ENCODE peak calls at places on chromosomes 11 and 22, in nine cellular contexts. One of them, this sample, is unnamed.

GRCh38 chr22:17368727-17369552 is at the start of gene CECR2:
- DNase-seq in testis: peak; percentile 64
- DNase-seq in GM23338: peak; percentile 85
- DNase-seq in nephron progenitor cell: peak; percentile 78
- DNase-seq in ascending aorta: no peak
- DNase-seq in left lung: peak; percentile 82
- DNase-seq in fibroblast of lung: peak; percentile 61
- DNase-seq in fibroblast of pulmonary artery: peak; percentile 44
- DNase-seq in fibroblast of villous mesenchyme: no peak
- DNase-seq in this sample: no peak

GRCh38 chr11:76577199-76577920 is 93.2 kb downstream of the LRRC32 start:
- DNase-seq in nephron progenitor cell: peak; percentile 66
- DNase-seq in GM23338: no peak
- DNase-seq in testis: no peak
- DNase-seq in left lung: peak; percentile 72
- DNase-seq in fibroblast of villous mesenchyme: peak; percentile 91
- DNase-seq in fibroblast of pulmonary artery: peak; percentile 84
- DNase-seq in fibroblast of lung: peak; percentile 69
- DNase-seq in ascending aorta: no peak
- DNase-seq in this sample: no peak

GRCh38 chr11:9493492-9493891 is 32.7 kb downstream of the ZNF143 start:
- DNase-seq in GM23338: no peak
- DNase-seq in fibroblast of lung: no peak
- DNase-seq in nephron progenitor cell: no peak
- DNase-seq in fibroblast of villous mesenchyme: peak; percentile 45
- DNase-seq in left lung: no peak
- DNase-seq in ascending aorta: no peak
- DNase-seq in testis: no peak
- DNase-seq in fibroblast of pulmonary artery: no peak
- DNase-seq in this sample: no peak

GRCh38 chr22:43230983-43231723 is 44.2 kb upstream of the TTLL12 start:
- DNase-seq in fibroblast of lung: peak; percentile 38
- DNase-seq in GM23338: peak; percentile 93
- DNase-seq in fibroblast of pulmonary artery: peak; percentile 51
- DNase-seq in ascending aorta: no peak
- DNase-seq in fibroblast of villous mesenchyme: peak; percentile 37
- DNase-seq in testis: peak; percentile 75
- DNase-seq in left lung: no peak
- DNase-seq in nephron progenitor cell: peak; percentile 81
- DNase-seq in this sample: no peak

GRCh38 chr11:73099512-73100266 is 42.4 kb downstream of the FCHSD2 start:
- DNase-seq in left lung: no peak
- DNase-seq in ascending aorta: no peak
- DNase-seq in testis: no peak
- DNase-seq in nephron progenitor cell: no peak
- DNase-seq in GM23338: peak; percentile 32
- DNase-seq in fibroblast of pulmonary artery: no peak
- DNase-seq in fibroblast of lung: no peak
- DNase-seq in fibroblast of villous mesenchyme: no peak
- DNase-seq in this sample: no peak

GRCh38 chr11:61480936-61481335 is 27.6 kb upstream of the LRRC10B start:
- DNase-seq in fibroblast of lung: peak; percentile 30
- DNase-seq in left lung: no peak
- DNase-seq in fibroblast of villous mesenchyme: no peak
- DNase-seq in fibroblast of pulmonary artery: peak; percentile 34
- DNase-seq in nephron progenitor cell: peak; percentile 89
- DNase-seq in GM23338: peak; percentile 91
- DNase-seq in ascending aorta: no peak
- DNase-seq in testis: peak; percentile 51
- DNase-seq in this sample: no peak

GRCh38 chr11:94002226-94002625 is 18.9 kb upstream of the HEPHL1 start:
- DNase-seq in fibroblast of pulmonary artery: no peak
- DNase-seq in fibroblast of lung: no peak
- DNase-seq in nephron progenitor cell: no peak
- DNase-seq in ascending aorta: no peak
- DNase-seq in left lung: no peak
- DNase-seq in GM23338: no peak
- DNase-seq in testis: no peak
- DNase-seq in fibroblast of villous mesenchyme: no peak
- DNase-seq in this sample: no peak

GRCh38 chr11:126595560-126595959 is 240.1 kb downstream of the ST3GAL4 start:
- DNase-seq in fibroblast of villous mesenchyme: no peak
- DNase-seq in testis: no peak
- DNase-seq in nephron progenitor cell: no peak
- DNase-seq in left lung: no peak
- DNase-seq in GM23338: no peak
- DNase-seq in ascending aorta: no peak
- DNase-seq in fibroblast of pulmonary artery: no peak
- DNase-seq in fibroblast of lung: no peak
- DNase-seq in this sample: no peak

GRCh38 chr22:43407591-43407990 is 4.2 kb upstream of the MPPED1 start:
- DNase-seq in ascending aorta: no peak
- DNase-seq in fibroblast of pulmonary artery: no peak
- DNase-seq in fibroblast of lung: no peak
- DNase-seq in nephron progenitor cell: no peak
- DNase-seq in left lung: no peak
- DNase-seq in testis: no peak
- DNase-seq in GM23338: no peak
- DNase-seq in fibroblast of villous mesenchyme: no peak
- DNase-seq in this sample: no peak

GRCh38 chr11:102798012-102798746 is at the start of gene MMP1:
- DNase-seq in fibroblast of pulmonary artery: peak; percentile 50
- DNase-seq in testis: no peak
- DNase-seq in left lung: no peak
- DNase-seq in GM23338: no peak
- DNase-seq in nephron progenitor cell: no peak
- DNase-seq in fibroblast of villous mesenchyme: peak; percentile 33
- DNase-seq in ascending aorta: no peak
- DNase-seq in fibroblast of lung: peak; percentile 72
- DNase-seq in this sample: no peak

GRCh38 chr11:125967515-125967914 is 21.7 kb downstream of the VSIG10L2 start:
- DNase-seq in fibroblast of villous mesenchyme: no peak
- DNase-seq in nephron progenitor cell: no peak
- DNase-seq in ascending aorta: no peak
- DNase-seq in GM23338: no peak
- DNase-seq in testis: no peak
- DNase-seq in fibroblast of pulmonary artery: no peak
- DNase-seq in fibroblast of lung: no peak
- DNase-seq in left lung: no peak
- DNase-seq in this sample: no peak

GRCh38 chr11:8959546-8960166 is 4.6 kb downstream of the TMEM9B start:
- DNase-seq in fibroblast of lung: peak; percentile 89
- DNase-seq in GM23338: peak; percentile 91
- DNase-seq in fibroblast of villous mesenchyme: peak; percentile 90
- DNase-seq in nephron progenitor cell: peak; percentile 28
- DNase-seq in ascending aorta: no peak
- DNase-seq in left lung: no peak
- DNase-seq in testis: peak; percentile 51
- DNase-seq in fibroblast of pulmonary artery: peak; percentile 91
- DNase-seq in this sample: no peak

GRCh38 chr11:115222218-115222862 is 281.9 kb downstream of the CADM1 start:
- DNase-seq in fibroblast of pulmonary artery: peak; percentile 23
- DNase-seq in nephron progenitor cell: no peak
- DNase-seq in testis: no peak
- DNase-seq in left lung: no peak
- DNase-seq in ascending aorta: no peak
- DNase-seq in fibroblast of lung: peak; percentile 86
- DNase-seq in GM23338: peak; percentile 28
- DNase-seq in fibroblast of villous mesenchyme: peak; percentile 66
- DNase-seq in this sample: no peak

DNA sequence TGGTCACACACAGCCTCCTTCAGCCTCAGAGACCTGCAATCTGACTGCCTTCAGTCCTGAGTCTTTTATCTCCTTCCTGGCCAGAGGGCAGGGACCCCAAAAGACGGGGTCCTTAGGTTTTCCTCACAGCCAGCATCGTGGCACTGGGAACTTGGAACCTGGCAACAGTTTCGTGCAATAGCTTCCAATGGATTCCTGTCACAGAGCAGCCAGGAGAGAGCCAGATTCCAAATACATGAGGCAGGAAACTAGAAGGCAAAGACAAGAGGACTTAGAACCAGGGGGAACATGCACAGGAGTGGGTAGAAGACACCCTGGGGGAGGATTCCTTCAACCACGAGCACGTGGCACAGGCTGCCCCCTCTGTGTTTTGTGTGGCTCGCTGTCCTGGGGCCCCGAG is 48.6 kb downstream of the C11orf91 start:
- DNase-seq in GM23338: no peak
- DNase-seq in fibroblast of villous mesenchyme: no peak
- DNase-seq in fibroblast of pulmonary artery: no peak
- DNase-seq in fibroblast of lung: no peak
- DNase-seq in nephron progenitor cell: no peak
- DNase-seq in testis: no peak
- DNase-seq in ascending aorta: no peak
- DNase-seq in left lung: no peak
- DNase-seq in this sample: no peak
- TF ChIP-seq CTCF in GM23338: no peak
- TF ChIP-seq CTCF in fibroblast of villous mesenchyme: no peak
- TF ChIP-seq CTCF in fibroblast of pulmonary artery: no peak
- TF ChIP-seq CTCF in fibroblast of lung: no peak
- TF ChIP-seq CTCF in nephron progenitor cell: no peak
- TF ChIP-seq CTCF in testis: no peak
- TF ChIP-seq CTCF in ascending aorta: no peak
- TF ChIP-seq CTCF in left lung: no peak
- TF ChIP-seq CTCF in this sample: no peak

GRCh38 chr22:30574095-30574981 is at the start of gene GAL3ST1:
- DNase-seq in left lung: no peak
- DNase-seq in testis: no peak
- DNase-seq in GM23338: peak; percentile 74
- DNase-seq in fibroblast of pulmonary artery: no peak
- DNase-seq in fibroblast of villous mesenchyme: no peak
- DNase-seq in ascending aorta: no peak
- DNase-seq in fibroblast of lung: no peak
- DNase-seq in nephron progenitor cell: peak; percentile 66
- DNase-seq in this sample: no peak

GRCh38 chr22:30575859-30576258 is 1.4 kb upstream of the GAL3ST1 start:
- DNase-seq in testis: no peak
- DNase-seq in left lung: no peak
- DNase-seq in nephron progenitor cell: no peak
- DNase-seq in fibroblast of pulmonary artery: no peak
- DNase-seq in fibroblast of villous mesenchyme: no peak
- DNase-seq in GM23338: no peak
- DNase-seq in fibroblast of lung: no peak
- DNase-seq in ascending aorta: no peak
- DNase-seq in this sample: no peak

GRCh38 chr22:30573594-30574094 is 821 bp downstream of the GAL3ST1 start:
- DNase-seq in fibroblast of lung: no peak
- DNase-seq in fibroblast of pulmonary artery: no peak
- DNase-seq in left lung: no peak
- DNase-seq in GM23338: peak; percentile 30
- DNase-seq in nephron progenitor cell: no peak
- DNase-seq in ascending aorta: no peak
- DNase-seq in fibroblast of villous mesenchyme: no peak
- DNase-seq in testis: no peak
- DNase-seq in this sample: no peak

GRCh38 chr22:30572840-30573593 is 1.4 kb downstream of the GAL3ST1 start:
- DNase-seq in fibroblast of lung: no peak
- DNase-seq in nephron progenitor cell: no peak
- DNase-seq in testis: no peak
- DNase-seq in fibroblast of pulmonary artery: no peak
- DNase-seq in left lung: no peak
- DNase-seq in ascending aorta: no peak
- DNase-seq in fibroblast of villous mesenchyme: no peak
- DNase-seq in GM23338: no peak
- DNase-seq in this sample: no peak

GRCh38 chr22:30575011-30575671 is 676 bp upstream of the GAL3ST1 start:
- DNase-seq in ascending aorta: peak; percentile 19
- DNase-seq in fibroblast of pulmonary artery: peak; percentile 88
- DNase-seq in GM23338: peak; percentile 57
- DNase-seq in left lung: no peak
- DNase-seq in nephron progenitor cell: no peak
- DNase-seq in fibroblast of villous mesenchyme: peak; percentile 90
- DNase-seq in fibroblast of lung: peak; percentile 75
- DNase-seq in testis: peak; percentile 68
- DNase-seq in this sample: no peak
- TF ChIP-seq CTCF in ascending aorta: no peak
- TF ChIP-seq CTCF in fibroblast of pulmonary artery: peak; percentile 9
- TF ChIP-seq CTCF in GM23338: peak; percentile 31
- TF ChIP-seq CTCF in left lung: no peak
- TF ChIP-seq CTCF in nephron progenitor cell: no peak
- TF ChIP-seq CTCF in fibroblast of villous mesenchyme: no peak
- TF ChIP-seq CTCF in fibroblast of lung: peak; percentile 4
- TF ChIP-seq CTCF in testis: no peak
- TF ChIP-seq CTCF in this sample: no peak

GRCh38 chr11:62727833-62728721 is at the start of gene TTC9C:
- DNase-seq in ascending aorta: peak; percentile 61
- DNase-seq in left lung: peak; percentile 91
- DNase-seq in GM23338: peak; percentile 99
- DNase-seq in fibroblast of lung: peak; percentile 98
- DNase-seq in fibroblast of pulmonary artery: peak; percentile 99
- DNase-seq in testis: peak; percentile 94
- DNase-seq in fibroblast of villous mesenchyme: peak; percentile 99
- DNase-seq in nephron progenitor cell: peak; percentile 83
- DNase-seq in this sample: peak; percentile 91

GRCh38 chr11:62727007-62727832 is at the start of gene HNRNPUL2:
- DNase-seq in GM23338: peak; percentile 99
- DNase-seq in fibroblast of villous mesenchyme: peak; percentile 99
- DNase-seq in testis: peak; percentile 99
- DNase-seq in fibroblast of pulmonary artery: peak; percentile 99
- DNase-seq in nephron progenitor cell: peak; percentile 97
- DNase-seq in fibroblast of lung: peak; percentile 99
- DNase-seq in ascending aorta: peak; percentile 91
- DNase-seq in left lung: peak; percentile 100
- DNase-seq in this sample: peak; percentile 99

GRCh38 chr11:62737196-62737595 is 8.9 kb downstream of the TTC9C start:
- DNase-seq in GM23338: no peak
- DNase-seq in nephron progenitor cell: no peak
- DNase-seq in ascending aorta: no peak
- DNase-seq in fibroblast of villous mesenchyme: no peak
- DNase-seq in testis: no peak
- DNase-seq in left lung: no peak
- DNase-seq in fibroblast of pulmonary artery: no peak
- DNase-seq in fibroblast of lung: no peak
- DNase-seq in this sample: no peak

GRCh38 chr11:62732830-62733229 is 4.5 kb downstream of the TTC9C start:
- DNase-seq in ascending aorta: no peak
- DNase-seq in testis: no peak
- DNase-seq in fibroblast of lung: peak; percentile 44
- DNase-seq in fibroblast of pulmonary artery: peak; percentile 53
- DNase-seq in left lung: no peak
- DNase-seq in nephron progenitor cell: no peak
- DNase-seq in fibroblast of villous mesenchyme: peak; percentile 55
- DNase-seq in GM23338: peak; percentile 55
- DNase-seq in this sample: no peak
- TF ChIP-seq CTCF in ascending aorta: no peak
- TF ChIP-seq CTCF in testis: no peak
- TF ChIP-seq CTCF in fibroblast of lung: no peak
- TF ChIP-seq CTCF in fibroblast of pulmonary artery: peak; percentile 13
- TF ChIP-seq CTCF in left lung: no peak
- TF ChIP-seq CTCF in nephron progenitor cell: no peak
- TF ChIP-seq CTCF in fibroblast of villous mesenchyme: peak; percentile 22
- TF ChIP-seq CTCF in GM23338: peak; percentile 45
- TF ChIP-seq CTCF in this sample: peak; percentile 14

DNA sequence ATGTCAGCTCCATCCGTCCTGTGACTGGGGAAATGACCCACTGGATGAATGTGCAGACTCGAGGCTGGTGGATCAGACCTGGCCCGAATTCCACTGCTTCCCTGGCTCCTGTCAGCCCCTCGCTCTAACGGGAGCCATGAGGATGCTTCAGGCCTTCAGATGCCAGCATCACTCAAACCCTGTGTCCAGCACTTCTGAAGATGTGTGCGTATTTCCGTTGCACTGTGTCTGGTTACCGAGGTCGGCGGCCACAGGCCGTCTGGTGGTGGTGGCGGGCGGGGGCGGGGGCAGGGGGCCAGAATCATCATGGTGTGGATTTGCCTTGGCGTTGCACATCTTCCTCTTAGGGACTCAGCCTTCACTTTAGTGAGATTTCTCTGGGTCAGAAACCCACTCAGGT is 13.4 kb downstream of the CRELD2 start:
- DNase-seq in fibroblast of pulmonary artery: no peak
- DNase-seq in nephron progenitor cell: no peak
- DNase-seq in fibroblast of lung: no peak
- DNase-seq in left lung: no peak
- DNase-seq in fibroblast of villous mesenchyme: no peak
- DNase-seq in ascending aorta: no peak
- DNase-seq in testis: no peak
- DNase-seq in GM23338: no peak
- DNase-seq in this sample: no peak
- TF ChIP-seq CTCF in fibroblast of pulmonary artery: no peak
- TF ChIP-seq CTCF in nephron progenitor cell: no peak
- TF ChIP-seq CTCF in fibroblast of lung: no peak
- TF ChIP-seq CTCF in left lung: no peak
- TF ChIP-seq CTCF in fibroblast of villous mesenchyme: no peak
- TF ChIP-seq CTCF in ascending aorta: no peak
- TF ChIP-seq CTCF in testis: no peak
- TF ChIP-seq CTCF in GM23338: no peak
- TF ChIP-seq CTCF in this sample: no peak

This sample was measured in CD14-positive monocyte.